ENCODE peak calls at places on chromosomes 1 and 21, in nine cellular contexts. X is esophagus muscularis mucosa, Y is stomach, N is breast epithelium, Z is esophagus squamous epithelium, P is NB4, V is IMR-90, L is body of pancreas, F is transverse colon. C is an unnamed sample.

GRCh38 chr1:75937034-75937433 is 4.8 kb upstream of the ASB17 start:
- DNase-seq in X (no peak), Y (no peak), N (no peak), Z (no peak), P (no peak), V (peak; percentile 73), L (no peak), F (no peak), C (no peak)

GRCh38 chr1:3368711-3369436 is 85.6 kb upstream of the ARHGEF16 start:
- DNase-seq in X (no peak), Y (no peak), N (no peak), Z (no peak), P (no peak), V (no peak), L (no peak), F (no peak), C (no peak)

GRCh38 chr1:243595527-243596206 is 254.4 kb downstream of the AKT3 start:
- DNase-seq in X (no peak), Y (no peak), N (no peak), Z (no peak), P (peak; percentile 15), V (peak; percentile 89), L (no peak), F (no peak), C (no peak)

GRCh38 chr1:79285659-79286058 is 279.1 kb upstream of the ADGRL4 start:
- DNase-seq in X (no peak), Y (no peak), N (no peak), Z (no peak), P (no peak), V (no peak), L (no peak), F (no peak), C (no peak)

GRCh38 chr21:37463083-37463780 is 96.7 kb downstream of the DYRK1A start:
- DNase-seq in X (no peak), Y (peak; percentile 49), N (no peak), Z (no peak), P (peak; percentile 37), V (peak; percentile 80), L (peak; percentile 60), F (no peak), C (no peak)

GRCh38 chr1:115910231-115910630 is 66.1 kb upstream of the SLC22A15 start:
- DNase-seq in X (no peak), Y (no peak), N (no peak), Z (no peak), P (no peak), V (no peak), L (no peak), F (no peak), C (no peak)

GRCh38 chr1:2564815-2565415 is 8.7 kb downstream of the TNFRSF14 start:
- DNase-seq in X (no peak), Y (no peak), N (no peak), Z (no peak), P (no peak), V (no peak), L (no peak), F (no peak), C (no peak)

GRCh38 chr1:226778657-226779058 is 39.6 kb upstream of the ITPKB start:
- DNase-seq in X (no peak), Y (peak; percentile 29), N (peak; percentile 69), Z (no peak), P (no peak), V (peak; percentile 88), L (peak; percentile 6), F (peak; percentile 51), C (no peak)

GRCh38 chr1:59367269-59368006 is 70.5 kb downstream of the FGGY start:
- DNase-seq in X (no peak), Y (peak; percentile 31), N (peak; percentile 54), Z (no peak), P (peak; percentile 77), V (peak; percentile 94), L (peak; percentile 64), F (peak; percentile 39), C (peak; percentile 79)

GRCh38 chr1:54980528-54981241 is at the start of gene TMEM61:
- DNase-seq in X (no peak), Y (peak; percentile 58), N (no peak), Z (no peak), P (no peak), V (no peak), L (peak; percentile 52), F (peak; percentile 53), C (no peak)

GRCh38 chr1:209882942-209883340 is 55.1 kb upstream of the SYT14 start:
- DNase-seq in X (peak; percentile 8), Y (no peak), N (no peak), Z (no peak), P (no peak), V (no peak), L (no peak), F (no peak), C (no peak)

GRCh38 chr1:116290085-116290670 is 82.9 kb upstream of the ATP1A1 start:
- DNase-seq in X (peak; percentile 70), Y (no peak), N (no peak), Z (no peak), P (no peak), V (no peak), L (no peak), F (no peak), C (no peak)

DNA sequence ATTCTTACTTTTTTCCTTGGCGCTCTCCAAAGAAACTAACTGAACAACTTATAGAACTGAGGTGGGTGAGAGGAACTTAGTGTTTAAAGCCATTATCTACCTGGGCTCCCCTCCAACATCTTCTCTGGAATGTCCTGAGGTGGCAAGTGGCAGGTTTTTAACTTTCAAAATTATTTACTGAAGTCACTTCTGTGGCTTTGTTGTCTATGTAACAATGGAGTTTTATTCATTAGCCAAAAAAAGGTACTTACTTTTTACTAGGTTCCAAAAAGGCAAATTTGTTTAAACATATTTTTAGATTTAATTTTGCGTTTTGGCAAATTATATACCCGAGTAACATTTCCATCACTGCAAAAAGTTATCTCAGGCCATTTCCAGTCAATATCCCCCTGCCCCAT is 2.4 kb downstream of the ENO1 start:
- DNase-seq in X (no peak), Y (no peak), N (no peak), Z (no peak), P (peak; percentile 6), V (no peak), L (no peak), F (no peak), C (no peak)
- H3K4me3 ChIP-seq in X (peak overlapping the region; percentile 72), Y (peak overlapping the region; percentile 91), N (peak overlapping the region; percentile 93), Z (peak overlapping the region; percentile 76), P (peak overlapping the region; percentile 99), V (peak overlapping the region; percentile 84), L (no peak overlapping the region), F (no peak overlapping the region), C (no peak overlapping the region)

GRCh38 chr1:26029864-26030481 is 8.4 kb downstream of the EXTL1 start:
- DNase-seq in X (no peak), Y (no peak), N (no peak), Z (no peak), P (peak; percentile 69), V (no peak), L (no peak), F (no peak), C (no peak)
- TF ChIP-seq CTCF in X (no peak), Y (no peak), N (no peak), Z (no peak), P (peak; percentile 56), V (peak; percentile 28), L (no peak), F (no peak), C (no peak)

GRCh38 chr1:31836638-31837037 is 20.8 kb upstream of the SPOCD1 start:
- DNase-seq in X (no peak), Y (no peak), N (no peak), Z (no peak), P (no peak), V (no peak), L (no peak), F (no peak), C (no peak)

GRCh38 chr1:31834501-31834900 is 18.7 kb upstream of the SPOCD1 start:
- DNase-seq in X (no peak), Y (no peak), N (no peak), Z (no peak), P (no peak), V (no peak), L (no peak), F (peak; percentile 19), C (no peak)

GRCh38 chr1:31837441-31838158 is 21.8 kb upstream of the SPOCD1 start:
- DNase-seq in X (no peak), Y (no peak), N (no peak), Z (no peak), P (no peak), V (no peak), L (no peak), F (peak; percentile 69), C (no peak)

GRCh38 chr1:31831397-31832378 is 15.9 kb upstream of the SPOCD1 start:
- DNase-seq in X (no peak), Y (no peak), N (no peak), Z (no peak), P (no peak), V (peak; percentile 83), L (no peak), F (no peak), C (no peak)

DNA sequence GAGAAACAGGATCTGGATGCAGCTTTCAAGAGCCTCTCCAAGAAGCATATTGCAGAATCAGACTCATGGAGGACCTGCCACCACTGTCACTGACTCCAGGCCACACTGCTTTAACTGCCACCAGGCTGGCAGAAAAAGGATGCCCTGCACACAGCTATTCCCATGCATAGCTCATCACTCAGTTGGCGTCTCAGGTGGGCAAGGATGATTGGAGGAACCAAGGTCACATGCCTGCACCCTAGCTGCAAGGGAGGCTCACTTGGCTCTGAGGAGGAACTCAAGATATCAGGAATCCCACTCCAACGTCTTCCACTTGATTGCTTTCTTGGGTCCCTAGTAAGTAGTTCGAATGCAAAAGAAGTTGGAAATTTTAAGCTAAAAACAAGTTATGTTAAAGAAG is 19.6 kb upstream of the SPOCD1 start:
- DNase-seq in X (no peak), Y (no peak), N (no peak), Z (no peak), P (no peak), V (no peak), L (no peak), F (no peak), C (no peak)
- TF ChIP-seq POLR2A in X (no peak), Y (no peak), N (no peak), Z (no peak), P (no peak), V (no peak), L (no peak), F (no peak), C (no peak)

GRCh38 chr21:44931501-44932365 is 8.1 kb upstream of the SLX9 start:
- DNase-seq in X (no peak), Y (no peak), N (no peak), Z (no peak), P (no peak), V (no peak), L (no peak), F (no peak), C (no peak)

GRCh38 chr21:44932366-44933181 is 7.3 kb upstream of the SLX9 start:
- DNase-seq in X (no peak), Y (no peak), N (no peak), Z (no peak), P (peak; percentile 68), V (no peak), L (peak; percentile 33), F (peak; percentile 47), C (no peak)

GRCh38 chr21:44930543-44930981 is 9.3 kb upstream of the SLX9 start:
- DNase-seq in X (no peak), Y (no peak), N (no peak), Z (no peak), P (peak; percentile 53), V (no peak), L (no peak), F (peak; percentile 39), C (no peak)

GRCh38 chr21:44929799-44930542 is 9.3 kb upstream of the ITGB2 start:
- DNase-seq in X (no peak), Y (no peak), N (no peak), Z (no peak), P (no peak), V (no peak), L (peak; percentile 1), F (no peak), C (no peak)

GRCh38 chr21:44931137-44931500 is 8.7 kb upstream of the SLX9 start:
- DNase-seq in X (no peak), Y (no peak), N (no peak), Z (no peak), P (peak; percentile 95), V (no peak), L (peak; percentile 32), F (peak; percentile 52), C (no peak)
- H3K4me3 ChIP-seq in X (peak overlapping the region; percentile 65), Y (peak overlapping the region; percentile 53), N (peak overlapping the region; percentile 49), Z (peak overlapping the region; percentile 51), P (no peak overlapping the region), V (no peak overlapping the region), L (no peak overlapping the region), F (peak overlapping the region; percentile 46), C (no peak overlapping the region)

C was measured in ovary.